ENCODE peak calls at places on chromosomes 11 and 22, in five cellular contexts. V is Peyer's patch; L is Caco-2; F is dorsolateral prefrontal cortex; R is CD8-positive, alpha-beta T cell. D is an unnamed sample.

GRCh38 chr22:50271519-50271970 is 1.4 kb upstream of the MAPK11 start:
- DNase-seq in V (peak), L (peak), F (peak), R (peak), D (no peak)

GRCh38 chr11:70071996-70072395 is 6.1 kb upstream of the ANO1 start:
- DNase-seq in V (no peak), L (no peak), F (no peak), R (no peak), D (no peak)

GRCh38 chr11:69220581-69221051 is 64.9 kb downstream of the SMIM38 start:
- DNase-seq in V (no peak), L (no peak), F (no peak), R (peak), D (no peak)

GRCh38 chr22:49966716-49967332 is 6.3 kb downstream of the PIM3 start:
- DNase-seq in V (peak), L (no peak), F (no peak), R (peak), D (no peak)

GRCh38 chr11:117918366-117919255 is 10.6 kb downstream of the TMPRSS13 start:
- DNase-seq in V (no peak), L (no peak), F (no peak), R (no peak), D (no peak)

GRCh38 chr11:13298765-13299164 is 21.2 kb downstream of the BMAL1 start:
- DNase-seq in V (no peak), L (no peak), F (no peak), R (peak), D (no peak)

GRCh38 chr22:46004105-46004866 is 27.3 kb upstream of the WNT7B start:
- DNase-seq in V (no peak), L (no peak), F (no peak), R (peak), D (no peak)

GRCh38 chr11:36358436-36358835 is 62.3 kb downstream of the PRR5L start:
- DNase-seq in V (no peak), L (no peak), F (no peak), R (no peak), D (no peak)

GRCh38 chr11:71244116-71244815 is 8.1 kb downstream of the SHANK2 start:
- DNase-seq in V (no peak), L (no peak), F (no peak), R (no peak), D (peak)

GRCh38 chr11:76185931-76186401 is 20.3 kb downstream of the WNT11 start:
- DNase-seq in V (no peak), L (no peak), F (no peak), R (no peak), D (no peak)

GRCh38 chr22:28884754-28885375 is 1.5 kb downstream of the ZNRF3 start:
- DNase-seq in V (no peak), L (no peak), F (peak), R (no peak), D (no peak)

GRCh38 chr22:46043816-46044717 is 67.1 kb upstream of the WNT7B start:
- DNase-seq in V (no peak), L (no peak), F (peak), R (peak), D (no peak)

GRCh38 chr11:61919841-61920631 is 2.7 kb upstream of the RAB3IL1 start:
- DNase-seq in V (no peak), L (peak), F (no peak), R (peak), D (no peak)

GRCh38 chr11:20604295-20604803 is 4.9 kb downstream of the SLC6A5 start:
- DNase-seq in V (no peak), L (no peak), F (no peak), R (no peak), D (no peak)

GRCh38 chr11:108873938-108874337 is 209.1 kb downstream of the DDX10 start:
- DNase-seq in V (no peak), L (no peak), F (no peak), R (no peak), D (peak)

GRCh38 chr22:27507935-27508504 is 293.5 kb downstream of the MN1 start:
- DNase-seq in V (no peak), L (no peak), F (no peak), R (no peak), D (no peak)

GRCh38 chr22:36447634-36448033 is 33.8 kb downstream of the TXN2 start:
- DNase-seq in V (no peak), L (no peak), F (no peak), R (no peak), D (no peak)

GRCh38 chr11:34161812-34162506 is 56.5 kb downstream of the NAT10 start:
- DNase-seq in V (no peak), L (peak), F (no peak), R (no peak), D (no peak)

GRCh38 chr22:44707752-44708151 is 5.7 kb downstream of the PRR5 start:
- DNase-seq in V (no peak), L (no peak), F (no peak), R (no peak), D (peak)

GRCh38 chr11:104484784-104485554 is 321.0 kb upstream of the PDGFD start:
- DNase-seq in V (no peak), L (no peak), F (no peak), R (no peak), D (no peak)

GRCh38 chr22:29617922-29618629 is 14.6 kb downstream of the NF2 start:
- DNase-seq in V (no peak), L (peak), F (no peak), R (no peak), D (no peak)

GRCh38 chr11:26335903-26336302 is 4.0 kb downstream of the ANO3 start:
- DNase-seq in V (no peak), L (no peak), F (no peak), R (no peak), D (no peak)

GRCh38 chr11:63769044-63769718 is 606 bp upstream of the ZFTA start:
- DNase-seq in V (no peak), L (peak), F (peak), R (peak), D (no peak)

GRCh38 chr11:1528710-1529109 is 42.1 kb upstream of the MOB2 start:
- DNase-seq in V (no peak), L (no peak), F (no peak), R (no peak), D (no peak)

GRCh38 chr11:45113807-45114206 is 32.6 kb upstream of the PRDM11 start:
- DNase-seq in V (no peak), L (no peak), F (no peak), R (no peak), D (no peak)

GRCh38 chr11:84899740-84900139 is 727.4 kb downstream of the DLG2 start:
- DNase-seq in V (no peak), L (no peak), F (no peak), R (no peak), D (no peak)

GRCh38 chr11:76598426-76598839 is 72.1 kb downstream of the LRRC32 start:
- DNase-seq in V (no peak), L (peak), F (no peak), R (peak), D (no peak)

GRCh38 chr11:92941676-92942571 is 27.5 kb upstream of the MTNR1B start:
- DNase-seq in V (no peak), L (no peak), F (no peak), R (no peak), D (no peak)

GRCh38 chr11:119846374-119846773 is 117.4 kb upstream of the NECTIN1 start:
- DNase-seq in V (no peak), L (no peak), F (no peak), R (no peak), D (no peak)

GRCh38 chr22:17243524-17243923 is 24.3 kb upstream of the ADA2 start:
- DNase-seq in V (peak), L (no peak), F (no peak), R (no peak), D (no peak)

GRCh38 chr11:99080154-99080553 is 59.4 kb downstream of the CNTN5 start:
- DNase-seq in V (no peak), L (no peak), F (no peak), R (no peak), D (no peak)
- H3K4me3 ChIP-seq in V (no peak), L (no peak), F (no peak), R (no peak), D (no peak)

DNA sequence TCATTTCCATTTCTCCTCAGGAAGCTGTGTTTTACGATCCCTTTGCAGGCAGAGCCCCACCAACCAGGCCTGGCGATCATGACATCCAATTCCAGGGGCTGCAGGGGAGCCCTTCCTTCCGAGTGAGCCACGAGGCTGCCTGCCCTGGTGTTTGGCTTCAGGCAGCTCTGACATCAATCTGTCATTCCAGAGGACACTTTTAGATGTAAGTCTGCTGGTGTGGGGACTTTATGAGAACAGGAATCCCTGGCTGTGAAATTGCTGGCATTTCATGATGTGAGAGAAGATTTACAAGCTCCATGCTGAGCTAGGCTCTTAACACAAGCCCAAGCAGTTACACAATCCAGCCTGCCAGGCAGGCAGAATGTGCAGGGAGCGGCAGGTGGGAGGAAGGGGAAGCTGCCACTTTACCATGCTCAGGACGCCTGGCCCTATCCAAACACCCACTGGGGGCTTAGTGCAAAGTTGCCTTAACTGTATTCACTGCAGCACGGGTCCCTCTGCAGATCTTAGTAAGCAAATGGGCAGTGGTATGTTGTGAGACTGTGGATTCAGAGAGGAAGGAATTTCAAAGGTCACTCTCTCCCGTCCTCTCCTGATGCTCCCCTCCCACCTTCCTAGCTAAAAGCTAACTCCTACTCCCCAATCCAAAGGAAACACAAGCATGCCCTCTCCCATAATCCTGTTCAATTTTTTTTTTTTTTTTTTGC is 43.4 kb upstream of the MICAL2 start:
- DNase-seq in V (no peak), L (peak), F (peak), R (no peak), D (peak)
- TF ChIP-seq CTCF in V (no peak), L (no peak), F (no peak), R (no peak), D (no peak)

GRCh38 chr11:112176077-112176476 is 765 bp downstream of the BCO2 start:
- DNase-seq in V (no peak), L (no peak), F (no peak), R (no peak), D (no peak)
- H3K4me3 ChIP-seq in V (no peak), L (no peak), F (peak), R (no peak), D (no peak)

GRCh38 chr11:129769059-129769458 is 46.6 kb upstream of the TMEM45B start:
- DNase-seq in V (no peak), L (no peak), F (no peak), R (no peak), D (no peak)

GRCh38 chr11:129770993-129771392 is 44.7 kb upstream of the TMEM45B start:
- DNase-seq in V (no peak), L (no peak), F (no peak), R (no peak), D (no peak)

GRCh38 chr11:129767827-129768226 is 47.8 kb upstream of the TMEM45B start:
- DNase-seq in V (no peak), L (no peak), F (no peak), R (no peak), D (no peak)

GRCh38 chr11:129768356-129768755 is 47.3 kb upstream of the TMEM45B start:
- DNase-seq in V (no peak), L (no peak), F (no peak), R (no peak), D (no peak)

DNA sequence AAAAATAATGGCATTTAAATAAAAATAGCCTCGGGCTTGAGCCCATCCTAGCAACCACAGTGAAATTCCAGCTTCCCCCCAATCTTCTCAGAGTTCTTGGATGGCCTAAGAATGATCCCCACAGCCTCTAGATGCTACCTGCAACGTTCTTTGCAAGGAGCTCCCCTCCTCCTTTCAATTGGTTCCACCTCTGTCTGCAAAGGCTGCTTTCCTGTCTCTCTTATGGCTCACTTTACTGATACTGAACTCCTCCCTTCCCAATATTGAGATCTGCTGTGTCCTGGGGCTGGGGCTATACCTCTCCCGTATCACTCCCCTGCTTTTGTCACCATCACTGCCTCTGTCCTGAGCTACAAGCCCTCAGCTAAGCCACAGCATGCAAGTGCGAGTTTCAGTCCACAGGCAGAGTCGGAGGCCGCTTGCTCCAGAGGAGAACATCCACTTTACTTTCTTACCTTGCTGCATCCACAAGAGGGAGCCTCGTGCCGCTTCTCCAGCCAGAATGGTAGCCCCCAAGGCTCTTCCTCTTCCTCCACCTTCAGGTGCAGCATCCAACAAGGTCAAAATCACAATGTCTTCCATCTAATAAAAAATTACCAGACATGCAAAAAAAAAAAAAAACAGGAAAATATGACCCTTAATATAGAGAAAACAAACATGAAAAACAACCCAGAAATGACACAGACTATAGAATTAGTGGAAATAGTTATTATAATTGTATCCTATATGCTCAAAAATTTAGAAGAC is 48.6 kb upstream of the TMEM45B start:
- DNase-seq in V (no peak), L (peak), F (no peak), R (no peak), D (no peak)
- TF ChIP-seq CTCF in V (peak), L (peak), F (no peak), R (peak), D (peak)

GRCh38 chr11:113684558-113684957 is 21.6 kb downstream of the TMPRSS5 start:
- DNase-seq in V (no peak), L (no peak), F (no peak), R (no peak), D (no peak)
- H3K4me3 ChIP-seq in V (no peak), L (no peak), F (no peak), R (no peak), D (no peak)

DNA sequence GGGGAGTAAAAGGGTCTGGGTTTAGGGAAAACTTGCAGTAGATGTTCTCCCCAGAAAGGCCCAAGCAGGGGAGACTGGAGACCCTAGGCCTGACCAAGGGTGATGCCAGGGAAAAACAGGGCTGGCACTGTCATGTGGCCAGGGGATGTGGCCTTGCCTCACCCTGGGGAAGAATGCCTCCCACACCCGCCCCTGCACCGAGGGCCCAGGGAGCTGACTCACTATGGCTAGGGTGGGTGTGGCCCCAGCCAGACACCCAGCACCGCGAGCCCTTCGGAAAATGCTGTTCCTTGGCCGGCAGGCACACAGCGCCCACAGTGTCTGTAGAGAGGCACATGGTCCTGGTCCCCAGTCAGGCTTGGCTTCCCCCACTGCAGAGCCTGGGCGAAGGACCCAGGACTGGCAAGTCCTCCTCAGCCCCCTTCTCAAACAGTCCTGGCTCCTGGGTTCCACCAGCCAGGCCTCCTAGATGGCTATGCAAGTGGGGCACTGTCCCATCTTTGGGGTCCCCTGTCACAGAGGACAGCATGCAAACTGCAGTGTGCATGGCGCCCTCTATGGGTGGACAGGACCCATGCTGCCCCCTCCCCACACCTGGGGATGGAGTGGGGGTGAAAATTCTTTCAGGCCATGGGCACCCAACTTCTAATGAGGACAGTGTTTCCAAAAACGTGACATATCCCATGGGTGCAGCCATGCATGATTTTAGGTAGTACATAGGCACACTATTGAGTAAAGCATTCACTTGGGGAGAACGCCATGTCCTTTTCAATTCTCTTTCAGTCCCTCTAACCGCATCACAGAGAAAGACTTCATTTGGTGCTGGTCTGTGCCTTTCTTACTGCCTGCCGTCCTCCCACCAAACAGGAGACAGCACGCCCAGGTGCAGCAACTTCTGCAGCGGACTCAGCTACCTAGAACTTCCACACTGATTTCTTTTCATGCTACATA is 15.2 kb downstream of the TMPRSS5 start:
- DNase-seq in V (no peak), L (peak), F (no peak), R (no peak), D (peak)
- TF ChIP-seq CTCF in V (peak), L (peak), F (peak), R (no peak), D (peak)

DNA sequence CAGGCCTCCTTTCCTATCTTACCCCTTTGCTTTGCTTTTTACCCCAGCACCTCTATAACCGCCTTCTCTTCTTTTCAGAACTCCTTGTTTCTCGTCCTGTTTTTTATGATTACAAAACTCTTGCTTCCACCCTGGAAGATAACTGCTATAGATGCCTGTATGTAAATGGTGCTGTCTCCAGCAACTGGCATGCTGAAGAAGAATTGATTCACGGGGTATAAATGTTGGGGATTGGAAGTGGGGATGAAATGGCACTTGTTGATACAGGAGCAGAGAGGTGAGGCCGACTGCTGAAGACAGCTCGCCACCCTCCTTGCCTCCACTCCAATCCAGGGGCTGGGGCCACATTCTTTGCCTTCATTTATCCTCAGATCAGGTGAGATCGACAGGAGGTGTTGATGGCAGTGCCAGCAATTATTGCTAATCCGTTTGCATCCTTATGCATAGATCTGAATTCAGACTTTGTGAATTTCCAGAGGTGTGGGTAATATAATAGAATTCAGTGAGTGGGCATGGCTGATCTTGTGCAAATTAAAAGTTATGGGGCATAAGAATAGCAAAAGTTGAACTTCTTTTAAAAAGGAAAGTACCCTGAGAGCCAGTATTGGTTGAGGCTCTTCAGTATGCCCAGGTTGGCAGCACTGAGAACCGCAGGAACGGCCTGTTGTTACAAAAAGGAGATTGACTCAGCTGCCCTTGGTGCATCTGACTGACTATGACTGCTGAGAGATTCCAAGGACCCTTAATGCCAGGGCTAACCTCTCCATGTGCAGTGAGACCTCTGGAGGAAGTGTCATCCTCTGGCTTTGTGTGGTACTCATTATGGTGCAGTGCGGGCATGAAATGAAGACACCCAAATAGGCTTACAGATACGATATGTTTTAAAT is 5.3 kb downstream of the NEAT1 start:
- DNase-seq in V (peak), L (no peak), F (peak), R (peak), D (peak)
- H3K4me3 ChIP-seq in V (peak), L (no peak), F (peak), R (peak), D (peak)

GRCh38 chr11:65890324-65891179 is at the start of gene CCDC85B:
- DNase-seq in V (peak), L (peak), F (peak), R (peak), D (peak)
- TF ChIP-seq CTCF in V (peak), L (peak), F (no peak), R (no peak), D (no peak)